ENCODE peak calls at places on chromosomes 16 and 17, in seven cellular contexts. V is sigmoid colon, Y is K562, E is A549, W is transverse colon, C is H1, A is upper lobe of left lung. G is an unnamed sample.

GRCh38 chr17:45705123-45706009 is 78.8 kb upstream of the CRHR1 start:
- DNase-seq in E (peak; percentile 79), A (no peak), W (no peak), C (no peak), V (no peak), Y (peak; percentile 32), G (no peak)

GRCh38 chr17:61221597-61222471 is 177.8 kb upstream of the TBX2 start:
- DNase-seq in A (no peak), V (no peak), W (no peak), E (no peak), C (no peak), Y (no peak), G (no peak)

GRCh38 chr16:2692251-2692947 is 10.1 kb downstream of the KCTD5 start:
- DNase-seq in E (no peak), W (no peak), Y (no peak), C (no peak), V (no peak), A (peak; percentile 41), G (peak; percentile 24)

GRCh38 chr16:85898521-85899442 is at the start of gene IRF8:
- DNase-seq in E (peak; percentile 34), Y (no peak), V (peak; percentile 87), A (peak; percentile 96), C (peak; percentile 84), W (peak; percentile 87), G (peak; percentile 39)

GRCh38 chr16:83301966-83302365 is 505.8 kb upstream of the HSBP1 start:
- DNase-seq in A (no peak), V (no peak), Y (no peak), W (no peak), E (no peak), C (no peak), G (no peak)

GRCh38 chr17:79657861-79658810 is 47.3 kb upstream of the RBFOX3 start:
- DNase-seq in W (no peak), E (no peak), C (peak; percentile 34), Y (no peak), V (peak; percentile 86), A (no peak), G (no peak)

GRCh38 chr17:3964203-3965122 is at the start of gene ATP2A3:
- DNase-seq in A (peak; percentile 94), E (no peak), Y (peak; percentile 64), V (no peak), W (peak; percentile 78), C (peak; percentile 73), G (no peak)

GRCh38 chr16:54503436-54503835 is 216.8 kb upstream of the IRX3 start:
- DNase-seq in C (no peak), V (no peak), W (no peak), Y (no peak), A (no peak), E (no peak), G (no peak)

GRCh38 chr17:45296003-45296832 is 20.6 kb downstream of the MAP3K14 start:
- DNase-seq in Y (no peak), W (peak; percentile 68), E (no peak), V (no peak), A (peak; percentile 68), C (no peak), G (no peak)

GRCh38 chr17:49364119-49364518 is 2.1 kb upstream of the ZNF652 start:
- DNase-seq in V (no peak), C (no peak), Y (no peak), E (no peak), A (no peak), W (no peak), G (no peak)

GRCh38 chr17:39668141-39668924 is at the start of gene PNMT:
- DNase-seq in V (no peak), Y (peak; percentile 89), A (peak; percentile 93), E (peak; percentile 78), C (peak; percentile 87), W (peak; percentile 81), G (peak; percentile 67)

GRCh38 chr16:79998143-79998542 is 397.6 kb upstream of the MAF start:
- DNase-seq in Y (no peak), C (no peak), A (no peak), V (no peak), W (no peak), E (no peak), G (no peak)

GRCh38 chr16:66898207-66898606 is 17.9 kb downstream of the PDP2 start:
- DNase-seq in C (no peak), E (no peak), V (no peak), W (no peak), A (no peak), Y (no peak), G (peak; percentile 82)

DNA sequence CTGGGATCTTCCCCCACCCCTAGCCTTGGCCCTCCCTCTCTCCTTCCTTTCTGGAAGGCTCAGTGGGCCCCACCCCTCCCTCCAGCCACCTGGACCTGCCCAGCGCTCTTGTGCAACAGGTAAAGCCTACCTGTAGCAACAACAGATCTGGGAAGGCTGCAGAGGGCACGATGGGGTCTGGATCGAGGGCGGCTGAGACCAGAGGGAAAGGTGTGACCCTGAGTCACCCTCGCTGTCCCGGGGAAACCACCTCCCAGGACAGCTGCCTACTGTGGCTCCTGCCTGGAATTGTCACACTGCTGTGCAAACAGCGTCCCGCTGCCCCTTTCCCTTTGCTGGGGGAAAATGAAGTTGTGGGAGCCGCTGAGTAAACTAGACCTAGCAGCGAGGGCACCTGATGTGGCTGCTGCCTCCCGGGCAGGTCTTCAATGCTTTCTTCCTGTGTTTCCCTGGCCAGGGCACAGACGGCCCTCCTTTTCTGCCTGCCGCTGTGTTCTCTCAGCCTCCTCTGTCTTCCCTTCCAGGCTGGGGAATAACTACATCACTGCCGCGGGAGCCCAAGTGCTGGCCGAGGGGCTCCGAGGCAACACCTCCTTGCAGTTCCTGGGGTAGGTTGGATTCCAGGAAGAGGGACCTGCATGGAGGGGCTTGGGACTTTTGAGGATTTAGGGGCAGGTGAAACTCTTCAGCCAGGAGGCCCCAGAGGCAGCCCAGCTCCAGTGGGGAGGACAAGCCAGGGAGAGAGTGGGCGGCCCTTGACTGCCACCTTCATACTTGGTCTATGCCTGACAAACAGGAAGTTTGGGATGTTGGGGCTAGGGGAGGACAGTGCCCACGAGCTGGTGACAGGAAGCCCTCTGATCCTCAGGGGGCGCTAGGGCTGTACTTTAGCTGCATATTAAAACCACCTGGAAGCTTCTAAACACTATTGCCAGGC is 22.2 kb upstream of the CYLD start:
- DNase-seq in A (no peak), C (peak; percentile 53), E (no peak), Y (no peak), V (peak; percentile 46), W (peak; percentile 66), G (no peak)
- TF ChIP-seq CTCF in A (no peak), C (peak; percentile 55), E (no peak), Y (no peak), V (no peak), W (no peak), G (no peak)

GRCh38 chr17:65576939-65577338 is 15.5 kb upstream of the AXIN2 start:
- DNase-seq in E (no peak), V (no peak), W (peak; percentile 83), A (no peak), C (no peak), Y (no peak), G (no peak)

GRCh38 chr17:65573283-65573603 is 11.8 kb upstream of the AXIN2 start:
- DNase-seq in W (no peak), V (no peak), Y (no peak), C (peak; percentile 78), A (no peak), E (no peak), G (no peak)

GRCh38 chr17:65568918-65569317 is 7.5 kb upstream of the AXIN2 start:
- DNase-seq in C (no peak), W (no peak), Y (no peak), V (no peak), E (no peak), A (no peak), G (no peak)

GRCh38 chr17:65572186-65572580 is 10.7 kb upstream of the AXIN2 start:
- DNase-seq in E (no peak), A (no peak), V (no peak), C (no peak), W (no peak), Y (no peak), G (no peak)

GRCh38 chr17:65572581-65573282 is 11.3 kb upstream of the AXIN2 start:
- DNase-seq in C (peak; percentile 85), E (no peak), W (no peak), V (no peak), Y (no peak), A (no peak), G (no peak)
- TF ChIP-seq EP300 in C (no peak), E (no peak), W (no peak), V (no peak), Y (no peak), A (no peak), G (no peak)

DNA sequence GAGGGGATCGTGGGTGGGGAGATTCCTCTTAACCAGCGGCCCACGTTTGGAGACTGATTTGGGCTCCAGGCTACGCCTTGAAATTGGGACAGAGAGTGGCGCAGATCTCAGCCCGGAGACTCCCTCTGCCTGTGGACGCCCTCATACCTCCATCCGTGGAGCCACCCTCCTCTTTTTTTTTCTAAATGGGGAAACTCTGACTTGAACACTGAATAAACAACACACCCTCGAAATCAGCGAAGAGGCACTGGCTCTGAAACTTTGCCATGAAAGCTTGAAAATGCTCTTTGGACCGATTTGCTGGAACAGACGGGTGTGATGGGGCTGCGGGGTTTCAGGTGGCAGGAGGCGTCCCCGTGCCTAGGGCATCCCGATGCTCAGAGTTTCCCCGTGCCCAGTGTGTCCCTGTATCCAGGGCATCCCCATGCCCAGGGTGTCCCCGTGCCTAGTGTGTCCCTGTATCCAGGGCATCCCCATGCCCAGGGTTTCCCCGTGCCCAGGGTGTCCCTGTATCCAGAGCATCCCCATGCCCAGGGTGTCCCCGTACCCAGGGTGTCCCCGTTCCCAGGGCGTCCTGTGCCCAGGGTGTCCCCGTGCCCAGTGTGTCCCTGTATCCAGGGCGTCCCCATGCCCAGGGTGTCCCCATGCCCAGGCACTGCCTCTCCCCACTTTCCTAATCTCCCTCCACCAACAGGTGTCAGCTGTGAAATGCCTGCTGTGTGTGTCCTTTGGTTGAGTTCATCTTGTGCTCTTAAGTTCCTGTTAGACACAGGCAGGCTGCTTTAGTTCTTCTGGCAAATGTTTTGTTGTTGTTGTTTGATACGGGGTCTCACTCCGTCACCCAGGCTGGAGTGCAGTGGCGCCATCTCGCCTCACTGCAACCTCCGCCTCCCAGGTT is 187.0 kb downstream of the SEC14L1 start:
- DNase-seq in A (no peak), C (no peak), W (peak; percentile 36), V (peak; percentile 62), Y (no peak), E (no peak), G (no peak)
- H3K4me1 ChIP-seq in A (peaks cover 58% of the 10 kb centered on the region), C (no peaks in the 10 kb centered on the region), W (peaks cover 72% of the 10 kb centered on the region), V (peaks cover 79% of the 10 kb centered on the region), Y (peaks cover 26% of the 10 kb centered on the region), E (peaks cover 84% of the 10 kb centered on the region), G (peaks cover 15% of the 10 kb centered on the region)

DNA sequence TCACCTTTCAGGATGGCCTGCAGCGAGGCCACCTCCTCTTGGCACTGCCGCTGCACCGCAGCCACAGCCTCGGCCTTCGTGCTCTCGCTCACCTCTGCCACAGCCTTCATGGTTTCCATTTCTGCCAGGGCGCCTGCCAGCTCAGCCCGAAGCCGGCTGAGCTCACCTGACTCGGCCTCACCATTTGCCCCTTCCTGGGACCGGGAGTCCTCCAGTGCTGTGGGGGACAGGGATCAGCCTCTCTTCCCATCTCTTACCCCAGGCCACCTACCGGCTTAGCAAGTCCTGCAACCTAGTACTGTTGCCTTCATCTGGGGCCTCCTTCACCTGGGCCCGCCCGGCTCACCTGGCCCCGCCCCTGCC is 658 bp downstream of the RABEP2 start:
- DNase-seq in A (no peak), W (peak; percentile 47), V (no peak), Y (no peak), E (no peak), C (no peak), G (no peak)
- TF ChIP-seq CTCF in A (peak; percentile 38), W (peak; percentile 19), V (no peak), Y (no peak), E (no peak), C (peak; percentile 45), G (no peak)

G was measured in ovary.